ENCODE peak calls at places on chromosomes 5 and 9, in seven cellular contexts. G, I, B, R, X, S and P are unnamed samples.

GRCh38 chr5:154751854-154752253 is 3.3 kb upstream of the LARP1 start:
- DNase-seq in B (no peak), I (no peak), S (no peak), G (no peak), X (no peak), R (no peak), P (no peak)

GRCh38 chr5:124297826-124298225 is 448.6 kb downstream of the ZNF608 start:
- DNase-seq in B (no peak), R (no peak), G (no peak), S (no peak), X (no peak), I (no peak), P (no peak)

GRCh38 chr9:123702477-123702876 is 227.4 kb downstream of the DENND1A start:
- DNase-seq in I (no peak), X (no peak), S (no peak), R (no peak), G (no peak), B (no peak), P (no peak)

GRCh38 chr5:17966636-17967402 is 332.6 kb downstream of the TAF11L14 start:
- DNase-seq in G (no peak), I (no peak), R (no peak), S (no peak), X (no peak), B (no peak), P (no peak)

GRCh38 chr5:171579849-171580505 is 160.5 kb downstream of the FGF18 start:
- DNase-seq in X (no peak), R (no peak), S (peak; percentile 73), B (peak; percentile 83), G (no peak), I (no peak), P (no peak)

GRCh38 chr9:36928670-36929349 is 105.3 kb downstream of the PAX5 start:
- DNase-seq in R (no peak), B (no peak), G (no peak), X (no peak), S (no peak), I (peak; percentile 37), P (no peak)

GRCh38 chr9:6215562-6215961 is at the start of gene IL33:
- DNase-seq in R (no peak), S (no peak), G (no peak), B (no peak), I (no peak), X (no peak), P (no peak)

GRCh38 chr5:56358703-56359428 is 125.7 kb upstream of the ANKRD55 start:
- DNase-seq in S (peak; percentile 27), G (no peak), X (no peak), B (no peak), I (no peak), R (no peak), P (no peak)